ENCODE peak calls at places on chromosomes 4 and X, in ten cellular contexts. J is sigmoid colon, T is stomach, D is HCT116, C is ovary, S is esophagus squamous epithelium, Q is spleen, F is GM12878, I is tibial nerve, Y is A549. H is an unnamed sample. For H3K9me3, the result is how much of the 10 kb centered on the place peaks cover.

GRCh38 chr4:67575889-67576329 is 17.4 kb downstream of the STAP1 start:
- DNase-seq in J (no peak), T (no peak), D (no peak), C (no peak), S (no peak), Q (no peak), F (no peak), I (no peak), Y (no peak), H (no peak)

GRCh38 chr4:42149004-42149403 is 3.5 kb downstream of the BEND4 start:
- DNase-seq in J (no peak), T (no peak), D (no peak), C (no peak), S (no peak), Q (no peak), F (no peak), I (no peak), Y (no peak), H (no peak)

GRCh38 chrX:15336023-15336413 is 695 bp upstream of the PIGA start:
- DNase-seq in J (no peak), T (no peak), D (no peak), C (no peak), S (no peak), Q (no peak), F (no peak), I (peak), Y (peak), H (no peak)

GRCh38 chrX:109475174-109475891 is 6.6 kb downstream of the GUCY2F start:
- DNase-seq in J (no peak), T (peak), D (peak), C (peak), S (no peak), Q (no peak), F (no peak), I (peak), Y (peak), H (no peak)

GRCh38 chr4:172776203-172776896 is 392.3 kb upstream of the GALNT7 start:
- DNase-seq in J (no peak), T (no peak), D (no peak), C (no peak), S (no peak), Q (no peak), F (no peak), I (no peak), Y (no peak), H (no peak)

GRCh38 chrX:276588-277171 is 4.5 kb upstream of the PLCXD1 start:
- DNase-seq in J (peak), T (peak), D (no peak), C (no peak), S (no peak), Q (peak), F (no peak), I (no peak), Y (peak), H (no peak)

GRCh38 chr4:90852232-90852631 is 725.0 kb downstream of the CCSER1 start:
- DNase-seq in J (no peak), T (no peak), D (no peak), C (no peak), S (no peak), Q (no peak), F (no peak), I (no peak), Y (no peak), H (no peak)

GRCh38 chr4:169975131-169975836 is 50.9 kb downstream of the MFAP3L start:
- DNase-seq in J (no peak), T (no peak), D (no peak), C (no peak), S (no peak), Q (no peak), F (no peak), I (no peak), Y (no peak), H (no peak)

GRCh38 chr4:163701915-163702314 is 207.4 kb downstream of the TMA16 start:
- DNase-seq in J (no peak), T (no peak), D (no peak), C (no peak), S (no peak), Q (no peak), F (peak), I (no peak), Y (no peak), H (no peak)

GRCh38 chr4:188986271-188986689 is 847.0 kb downstream of the TRIML1 start:
- DNase-seq in J (no peak), T (no peak), D (no peak), C (no peak), S (no peak), Q (no peak), F (no peak), I (no peak), Y (peak), H (no peak)

GRCh38 chr4:124178449-124179021 is 534.0 kb downstream of the ANKRD50 start:
- DNase-seq in J (no peak), T (no peak), D (no peak), C (no peak), S (no peak), Q (no peak), F (no peak), I (peak), Y (no peak), H (no peak)

GRCh38 chrX:115560978-115561604 is at the start of gene PLS3:
- DNase-seq in J (peak), T (peak), D (peak), C (peak), S (peak), Q (peak), F (no peak), I (peak), Y (peak), H (peak)

GRCh38 chrX:14363719-14364118 is 165.6 kb upstream of the GLRA2 start:
- DNase-seq in J (no peak), T (no peak), D (no peak), C (no peak), S (no peak), Q (no peak), F (no peak), I (no peak), Y (no peak), H (no peak)

DNA sequence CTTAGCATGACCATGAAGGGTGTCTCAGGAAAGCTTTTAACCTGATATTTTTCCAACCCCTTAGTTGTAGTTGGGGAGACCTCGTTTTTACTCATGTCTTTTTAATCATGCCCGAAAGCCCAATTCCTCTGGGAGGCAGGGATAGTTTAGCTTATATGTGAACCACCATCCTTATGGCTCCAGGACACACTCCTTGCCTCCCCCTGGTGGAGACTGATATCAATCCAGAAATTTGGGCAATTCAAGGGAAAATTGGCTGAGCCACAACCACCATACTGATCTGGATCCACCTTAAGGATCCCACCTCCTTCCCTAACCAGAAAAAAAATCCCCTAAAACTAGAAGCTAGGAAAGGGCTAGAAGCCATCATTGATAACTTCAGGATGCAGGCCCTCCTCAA is 13.4 kb upstream of the COL25A1 start:
- DNase-seq in J (no peak), T (no peak), D (no peak), C (no peak), S (no peak), Q (no peak), F (no peak), I (no peak), Y (no peak), H (no peak)
- H3K9me3 ChIP-seq in J (under half), T (under half), D (under half), C (under half), S (under half), Q (under half), F (under half), I (under half), Y (under half), H (under half)

GRCh38 chr4:108166441-108167315 is 2.1 kb downstream of the LEF1 start:
- DNase-seq in J (no peak), T (peak), D (no peak), C (no peak), S (no peak), Q (peak), F (no peak), I (no peak), Y (no peak), H (no peak)
- TF ChIP-seq POLR2A in J (no peak), T (no peak), D (no peak), C (no peak), S (no peak), Q (no peak), F (no peak), I (no peak), Y (no peak), H (no peak)

DNA sequence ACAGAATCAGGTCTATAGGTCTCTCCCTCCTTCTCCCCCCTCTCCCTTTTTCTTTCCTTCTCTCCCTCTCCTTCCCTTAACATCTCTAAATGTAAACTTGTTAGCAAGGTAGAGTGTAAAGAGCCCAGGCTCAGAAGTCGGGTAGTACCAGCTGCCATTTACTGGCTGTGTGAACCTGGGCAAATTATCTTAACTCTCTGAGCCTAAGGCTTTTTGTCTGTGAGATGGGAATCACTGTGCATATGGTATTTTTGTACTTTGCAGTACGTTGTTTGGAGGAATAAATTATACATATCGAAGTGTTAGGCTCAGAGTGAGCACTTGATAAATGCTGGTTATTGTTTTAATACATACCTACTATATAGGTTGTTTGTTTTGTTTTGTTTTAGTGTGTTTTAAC is 154.0 kb downstream of the RBMX2 start:
- DNase-seq in J (no peak), T (no peak), D (no peak), C (no peak), S (no peak), Q (no peak), F (no peak), I (no peak), Y (no peak), H (no peak)
- H3K9me3 ChIP-seq in J (under half), T (under half), D (under half), C (under half), S (under half), Q (under half), F (under half), I (under half), Y (under half), H (under half)

DNA sequence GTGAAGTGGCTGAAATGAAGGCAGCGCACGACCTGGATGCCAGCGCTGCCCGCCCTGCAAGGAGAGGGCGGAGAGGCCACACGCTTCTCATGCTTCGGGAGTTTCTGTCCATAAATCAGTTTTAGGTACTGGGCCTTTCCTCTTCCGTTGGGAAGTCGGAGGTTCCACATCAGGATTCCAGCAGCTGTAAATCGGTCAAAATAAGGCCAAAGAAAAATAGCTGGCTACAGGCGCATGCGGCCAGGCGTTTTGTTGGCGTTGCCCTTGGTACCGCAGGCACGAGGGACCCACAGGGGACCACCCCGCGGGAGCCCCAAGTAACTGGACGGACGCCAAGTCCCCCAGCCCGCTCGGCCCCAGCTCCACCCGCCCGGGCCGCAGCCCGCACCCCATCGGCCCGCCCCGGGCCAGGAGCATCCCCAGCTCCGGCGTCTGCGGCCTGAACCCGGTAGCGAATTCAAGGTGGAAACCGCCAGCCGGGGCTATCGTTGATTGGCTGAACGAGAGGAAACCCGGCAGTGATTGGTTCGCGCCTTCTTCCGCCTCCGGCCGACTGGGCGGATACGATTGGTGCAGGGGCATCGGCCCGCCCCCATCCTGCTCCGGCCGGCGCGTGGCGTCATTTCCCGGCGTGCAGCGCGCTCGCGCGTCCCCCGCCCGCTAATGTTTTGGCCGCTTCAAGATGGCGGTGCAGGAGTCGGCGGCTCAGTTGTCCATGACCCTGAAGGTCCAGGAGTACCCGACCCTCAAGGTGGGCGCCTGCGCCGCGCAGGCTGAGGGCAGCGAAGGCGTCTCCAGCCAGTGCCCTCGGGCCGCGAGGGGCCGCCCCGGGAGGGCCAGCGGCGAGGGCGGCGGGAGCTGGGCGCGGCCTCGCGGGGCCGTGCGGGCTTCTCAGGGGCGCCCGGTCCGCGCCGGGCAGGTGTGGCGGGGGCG is at the start of gene MAEA:
- DNase-seq in J (peak), T (peak), D (peak), C (peak), S (peak), Q (peak), F (peak), I (peak), Y (peak), H (peak)
- TF ChIP-seq POLR2A in J (peak), T (no peak), D (peak), C (peak), S (peak), Q (peak), F (peak), I (peak), Y (peak), H (peak)

DNA sequence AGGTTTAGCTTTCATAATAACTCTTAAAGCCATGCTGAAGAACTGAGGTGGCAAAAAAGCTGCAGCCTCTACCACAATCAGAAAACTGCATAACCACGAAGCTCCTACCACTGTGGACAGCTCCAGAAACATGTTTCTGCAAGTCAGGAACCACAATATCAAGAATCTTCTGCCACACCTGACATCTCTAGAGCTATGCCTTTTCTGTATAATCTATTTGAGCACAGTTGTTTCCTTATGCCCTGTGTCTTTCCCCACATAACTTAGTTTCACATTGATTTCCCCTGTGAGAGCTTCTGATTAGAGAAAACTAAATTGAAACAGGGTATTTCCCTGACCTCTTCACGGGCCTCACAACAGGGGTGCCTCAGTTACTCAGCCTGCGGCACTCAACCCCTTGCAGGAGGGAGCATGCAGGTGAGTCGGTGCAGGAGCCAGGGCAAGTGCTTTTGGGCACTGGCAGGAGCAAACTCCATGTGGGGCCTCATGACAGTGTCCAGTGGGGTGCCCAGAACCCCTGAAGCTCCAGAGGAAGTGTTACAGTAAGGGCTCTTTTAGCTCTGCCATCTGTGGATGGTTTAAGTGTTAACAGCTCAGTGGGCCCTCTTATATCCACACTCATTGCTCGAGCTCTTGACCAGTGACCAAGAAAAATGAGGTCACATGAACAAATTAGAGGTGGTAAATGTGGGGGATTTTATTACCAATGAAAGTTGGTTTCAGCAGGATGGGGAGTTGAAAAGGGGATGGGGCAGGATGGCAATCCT is 132.8 kb upstream of the BMP3 start:
- DNase-seq in J (no peak), T (no peak), D (no peak), C (no peak), S (no peak), Q (peak), F (peak), I (no peak), Y (no peak), H (no peak)
- H3K9me3 ChIP-seq in J (under half), T (under half), D (under half), C (under half), S (under half), Q (under half), F (under half), I (under half), Y (under half), H (under half)